ENCODE peak calls at places on chromosomes 3 and 15, in ten cellular contexts. W is GM10248; R is stimulated activated CD4-positive, alpha-beta T cell treated with anti-CD3 and anti-CD28 coated beads, TNF-alpha, amount 100 ng/mL, for 4 hours; V is activated CD8-positive, alpha-beta memory T cell treated with anti-CD3 and anti-CD28 coated beads for 1 hour; O is H54; A is left cardiac atrium; E is stimulated activated CD8-positive, alpha-beta memory T cell treated with anti-CD3 and anti-CD28 coated beads, Interleukin-2, amount 100 ng/mL, for 48 hours; N is NCI-H2171; S is anterior cingulate cortex; G is WTC11. F is an unnamed sample.

GRCh38 chr15:87487484-87487883 is 769.1 kb downstream of the NTRK3 start:
- DNase-seq in W (no peak), R (no peak), V (no peak), O (no peak), A (no peak), E (no peak), N (no peak), S (no peak), G (no peak), F (no peak)

GRCh38 chr3:35596611-35597010 is 42.7 kb upstream of the ARPP21 start:
- DNase-seq in W (no peak), R (no peak), V (no peak), O (no peak), A (no peak), E (no peak), N (no peak), S (no peak), G (no peak), F (no peak)

GRCh38 chr3:31622636-31623288 is 90.0 kb downstream of the STT3B start:
- DNase-seq in W (peak), R (no peak), V (no peak), O (no peak), A (no peak), E (no peak), N (no peak), S (no peak), G (no peak), F (no peak)

GRCh38 chr3:159786489-159787181 is 202.0 kb upstream of the IL12A start:
- DNase-seq in W (no peak), R (no peak), V (no peak), O (no peak), A (no peak), E (no peak), N (no peak), S (no peak), G (no peak), F (no peak)

GRCh38 chr3:170321326-170322034 is 36.0 kb upstream of the SKIL start:
- DNase-seq in W (no peak), R (no peak), V (no peak), O (no peak), A (no peak), E (no peak), N (peak), S (no peak), G (no peak), F (no peak)

GRCh38 chr15:35719964-35720507 is 174.1 kb upstream of the DPH6 start:
- DNase-seq in W (no peak), R (no peak), V (no peak), O (no peak), A (no peak), E (no peak), N (no peak), S (no peak), G (no peak), F (no peak)

GRCh38 chr15:65862682-65863081 is 6.6 kb upstream of the RAB11A start:
- DNase-seq in W (peak), R (peak), V (peak), O (peak), A (peak), E (no peak), N (no peak), S (no peak), G (peak), F (peak)

GRCh38 chr15:101388046-101388445 is 93.0 kb upstream of the SNRPA1 start:
- DNase-seq in W (no peak), R (no peak), V (no peak), O (no peak), A (no peak), E (no peak), N (no peak), S (no peak), G (no peak), F (no peak)

GRCh38 chr3:97871788-97872187 is 50.0 kb downstream of the CRYBG3 start:
- DNase-seq in W (no peak), R (no peak), V (no peak), O (no peak), A (no peak), E (no peak), N (no peak), S (no peak), G (no peak), F (no peak)

GRCh38 chr3:45225465-45226205 is 452 bp downstream of the TMEM158 start:
- DNase-seq in W (peak), R (peak), V (peak), O (no peak), A (peak), E (peak), N (no peak), S (no peak), G (peak), F (peak)

GRCh38 chr3:12796171-12797123 is at the start of gene CAND2:
- DNase-seq in W (peak), R (peak), V (peak), O (peak), A (peak), E (peak), N (peak), S (peak), G (peak), F (no peak)

F was measured in activated T-helper 2 cell treated with anti-CD3 and anti-CD28 coated beads, Interferon-gamma antibody, Interleukin-2, Interleukin-4, amounts not matched to agents 10 μg/mL and 5 μg/mL and 100 μg/mL, durations not matched to agents 14 hours and 24 hours and 36 hours.